ENCODE peak calls at places on chromosomes 5 and 9, in four cellular contexts. O, I, S and A are unnamed samples.

GRCh38 chr5:114447084-114447773 is 85.4 kb downstream of the KCNN2 start:
- DNase-seq in O (peak), I (peak), S (no peak), A (no peak)

GRCh38 chr5:134503937-134504437 is 21.5 kb upstream of the JADE2 start:
- DNase-seq in O (no peak), I (peak), S (no peak), A (no peak)

GRCh38 chr9:111730937-111731567 is 63.7 kb downstream of the SHOC1 start:
- DNase-seq in O (no peak), I (no peak), S (no peak), A (no peak)

GRCh38 chr5:146165469-146165868 is 17.0 kb downstream of the LARS1 start:
- DNase-seq in O (no peak), I (no peak), S (no peak), A (no peak)

GRCh38 chr5:96661101-96661840 is 905 bp upstream of the CAST start:
- DNase-seq in O (peak), I (peak), S (peak), A (no peak)

GRCh38 chr9:69421908-69422801 is 97.1 kb downstream of the ENTREP1 start:
- DNase-seq in O (peak), I (peak), S (no peak), A (peak)

GRCh38 chr5:33937700-33938506 is 1.7 kb downstream of the RXFP3 start:
- DNase-seq in O (no peak), I (no peak), S (no peak), A (no peak)

GRCh38 chr5:91332267-91333044 is 50.7 kb downstream of the ARRDC3 start:
- DNase-seq in O (peak), I (peak), S (no peak), A (no peak)

GRCh38 chr9:87882627-87883026 is at the start of gene SPATA31E1:
- DNase-seq in O (no peak), I (no peak), S (no peak), A (no peak)

GRCh38 chr9:97768731-97769130 is 71.6 kb upstream of the XPA start:
- DNase-seq in O (no peak), I (no peak), S (no peak), A (no peak)

GRCh38 chr9:115018547-115019435 is 88.4 kb upstream of the TNFSF8 start:
- DNase-seq in O (peak), I (peak), S (no peak), A (no peak)

GRCh38 chr5:94893404-94894145 is 275.1 kb downstream of the SLF1 start:
- DNase-seq in O (peak), I (no peak), S (no peak), A (no peak)

GRCh38 chr5:16593013-16593412 is 23.8 kb downstream of the RETREG1 start:
- DNase-seq in O (no peak), I (no peak), S (no peak), A (no peak)